ENCODE peak calls at places on chromosome 15, in ten cellular contexts. L, B, G, K, P, Q, N, Y, A and C are unnamed samples.

GRCh38 chr15:55334997-55335396 is 16.0 kb downstream of the PIGB start:
- DNase-seq in K (no peak), N (no peak), L (no peak), A (no peak), G (no peak), P (no peak), B (no peak), Q (no peak), Y (no peak), C (no peak)

GRCh38 chr15:62928242-62928995 is 114.1 kb upstream of the TPM1 start:
- DNase-seq in L (peak; percentile 34), A (peak; percentile 68), K (no peak), N (no peak), P (peak; percentile 40), B (peak; percentile 76), G (peak; percentile 97), Y (peak; percentile 93), Q (no peak), C (no peak)

GRCh38 chr15:78242128-78242527 is 7.8 kb upstream of the ACSBG1 start:
- DNase-seq in Q (no peak), G (no peak), P (no peak), B (peak; percentile 41), A (peak; percentile 20), K (no peak), L (peak; percentile 54), N (no peak), Y (no peak), C (no peak)

GRCh38 chr15:58179206-58179605 is 41.0 kb downstream of the AQP9 start:
- DNase-seq in A (no peak), K (no peak), P (no peak), L (peak; percentile 75), G (no peak), Y (peak; percentile 18), B (no peak), N (no peak), Q (no peak), C (no peak)

GRCh38 chr15:91948001-91948608 is 94.6 kb downstream of the SLCO3A1 start:
- DNase-seq in B (peak; percentile 67), K (no peak), A (no peak), N (no peak), L (no peak), P (no peak), G (peak; percentile 13), Q (no peak), Y (peak; percentile 39), C (peak; percentile 93)

GRCh38 chr15:68693071-68693470 is 114.3 kb downstream of the CORO2B start:
- DNase-seq in Q (peak; percentile 14), K (no peak), L (no peak), G (peak; percentile 69), B (no peak), P (no peak), A (no peak), Y (peak; percentile 29), N (no peak), C (no peak)

GRCh38 chr15:96121521-96121920 is 209.0 kb upstream of the NR2F2 start:
- DNase-seq in Q (no peak), A (no peak), N (no peak), L (no peak), Y (peak; percentile 32), B (no peak), P (no peak), G (peak; percentile 20), K (no peak), C (no peak)

GRCh38 chr15:62618432-62618831 is 424.1 kb upstream of the TPM1 start:
- DNase-seq in Y (peak; percentile 79), L (no peak), G (peak; percentile 90), K (no peak), N (no peak), P (no peak), B (no peak), A (no peak), Q (no peak), C (no peak)

GRCh38 chr15:63447277-63447676 is 57.1 kb upstream of the USP3 start:
- DNase-seq in K (no peak), P (no peak), A (no peak), Q (no peak), L (no peak), N (no peak), B (no peak), Y (no peak), G (no peak), C (no peak)

GRCh38 chr15:95520922-95521321 is 809.6 kb upstream of the NR2F2 start:
- DNase-seq in Y (no peak), G (no peak), P (no peak), Q (no peak), B (no peak), N (no peak), A (no peak), K (no peak), L (no peak), C (no peak)

GRCh38 chr15:40756938-40757337 is 1.9 kb upstream of the RMDN3 start:
- DNase-seq in Q (no peak), G (no peak), Y (no peak), L (no peak), K (no peak), A (no peak), N (no peak), B (no peak), P (no peak), C (no peak)

GRCh38 chr15:44102675-44103254 is 92.3 kb downstream of the FRMD5 start:
- DNase-seq in N (no peak), L (no peak), B (peak; percentile 13), A (peak; percentile 97), P (no peak), G (peak; percentile 99), K (no peak), Q (no peak), Y (peak; percentile 99), C (peak; percentile 43)

GRCh38 chr15:100918034-100918689 is 995 bp upstream of the LRRK1 start:
- DNase-seq in Y (peak; percentile 61), K (peak; percentile 93), B (peak; percentile 97), L (peak; percentile 69), G (peak; percentile 76), N (peak; percentile 90), P (peak; percentile 32), Q (peak; percentile 42), A (peak; percentile 78), C (peak; percentile 80)

GRCh38 chr15:67185621-67186225 is 68.7 kb downstream of the AAGAB start:
- DNase-seq in Q (no peak), G (peak; percentile 76), K (peak; percentile 55), B (no peak), Y (peak; percentile 74), N (peak; percentile 39), L (no peak), P (no peak), A (no peak), C (no peak)

GRCh38 chr15:82864967-82865366 is 55.5 kb downstream of the WHAMM start:
- DNase-seq in B (no peak), Q (no peak), P (no peak), G (no peak), A (no peak), N (no peak), Y (no peak), L (no peak), K (no peak), C (no peak)

GRCh38 chr15:58065011-58065444 is 483 bp downstream of the ALDH1A2 start:
- DNase-seq in P (no peak), Q (no peak), K (no peak), B (no peak), Y (no peak), A (peak; percentile 81), L (peak; percentile 69), G (no peak), N (peak; percentile 43), C (no peak)

GRCh38 chr15:39511000-39511914 is 69.6 kb upstream of the THBS1 start:
- DNase-seq in L (peak; percentile 55), Q (no peak), Y (peak; percentile 82), G (peak; percentile 89), B (no peak), K (no peak), A (peak; percentile 72), P (no peak), N (peak; percentile 60), C (no peak)

DNA sequence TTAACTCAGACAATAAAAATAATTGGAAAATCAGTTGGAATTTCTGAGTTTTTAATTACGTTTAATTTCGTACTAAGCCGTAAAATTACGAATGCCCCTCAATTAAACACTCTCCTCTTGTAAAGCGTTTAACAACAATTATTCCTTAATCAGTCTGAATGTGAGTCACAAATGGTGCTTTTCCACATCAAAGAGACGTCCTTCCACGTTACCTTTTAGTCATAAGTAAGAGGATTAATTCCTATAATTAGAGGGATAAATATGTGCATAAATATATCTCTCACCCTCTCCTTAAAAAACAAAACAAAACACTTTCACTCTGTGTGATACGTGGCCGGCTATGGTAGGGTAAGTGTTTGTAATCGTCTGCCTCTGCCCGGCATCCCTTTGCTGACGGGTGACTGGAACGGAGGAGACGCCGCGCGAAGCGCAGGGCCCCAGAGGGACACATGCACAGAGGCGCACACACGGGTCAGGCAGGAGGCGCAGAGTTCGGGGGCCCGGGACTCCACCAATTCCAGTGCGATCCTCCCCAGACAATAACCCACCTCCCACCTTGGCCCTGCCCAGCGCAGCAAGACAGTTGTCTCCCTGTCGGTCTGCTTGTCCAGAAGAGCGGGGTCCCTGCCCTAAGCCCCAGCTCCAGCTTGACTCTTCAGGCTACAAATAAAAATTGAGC is 9.7 kb upstream of the MEIS2 start:
- DNase-seq in Y (peak; percentile 17), A (no peak), Q (no peak), P (no peak), G (no peak), L (no peak), N (no peak), B (no peak), K (peak; percentile 77), C (no peak)
- H3K4me3 ChIP-seq in Y (peak overlapping the region; percentile 40), A (no peak overlapping the region), Q (no peak overlapping the region), P (peak overlapping the region; percentile 75), G (peak overlapping the region; percentile 62), L (no peak overlapping the region), N (no peak overlapping the region), B (no peak overlapping the region), K (peak overlapping the region; percentile 20), C (no peak overlapping the region)

DNA sequence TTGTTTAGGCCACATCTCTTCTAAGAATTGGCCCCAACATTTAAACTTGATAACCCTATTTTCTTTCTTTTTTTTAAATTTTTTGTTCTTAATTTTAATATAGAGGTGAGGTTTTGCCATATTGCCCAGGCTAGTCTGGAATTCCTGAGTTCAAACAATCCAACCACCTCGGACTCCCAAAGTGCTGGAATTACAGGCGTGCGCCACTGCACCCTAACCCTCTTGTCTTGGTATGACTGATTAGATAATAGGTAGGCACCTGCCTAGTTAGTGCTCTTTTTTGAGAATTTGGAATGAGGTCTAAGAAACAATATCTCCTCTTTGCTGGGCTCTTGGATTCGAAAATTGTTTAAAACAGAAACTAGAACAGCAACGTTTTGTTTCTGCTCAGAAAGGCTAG is 116.4 kb upstream of the GOLGA6L6 start:
- DNase-seq in N (no peak), G (no peak), P (no peak), K (no peak), L (no peak), Q (no peak), B (no peak), A (no peak), Y (no peak), C (no peak)
- H3K4me3 ChIP-seq in N (no peak overlapping the region), G (no peak overlapping the region), P (no peak overlapping the region), K (no peak overlapping the region), L (no peak overlapping the region), Q (no peak overlapping the region), B (no peak overlapping the region), A (no peak overlapping the region), Y (no peak overlapping the region), C (no peak overlapping the region)

GRCh38 chr15:64857421-64857820 is 15.7 kb downstream of the PLEKHO2 start:
- DNase-seq in Y (peak; percentile 59), K (no peak), A (no peak), B (no peak), G (peak; percentile 85), L (no peak), P (no peak), Q (no peak), N (no peak), C (no peak)
- H3K4me3 ChIP-seq in Y (no peak overlapping the region), K (no peak overlapping the region), A (no peak overlapping the region), B (no peak overlapping the region), G (no peak overlapping the region), L (no peak overlapping the region), P (no peak overlapping the region), Q (no peak overlapping the region), N (no peak overlapping the region), C (no peak overlapping the region)

GRCh38 chr15:50149090-50149489 is 30.1 kb upstream of the ATP8B4 start:
- DNase-seq in P (no peak), N (no peak), Q (no peak), K (no peak), G (no peak), A (no peak), L (no peak), Y (no peak), B (no peak), C (no peak)
- H3K4me3 ChIP-seq in P (no peak overlapping the region), N (no peak overlapping the region), Q (no peak overlapping the region), K (no peak overlapping the region), G (no peak overlapping the region), A (no peak overlapping the region), L (no peak overlapping the region), Y (no peak overlapping the region), B (no peak overlapping the region), C (no peak overlapping the region)